ENCODE peak calls at places on chromosomes 2 and 18, in seven cellular contexts. M is K562, O is HL-60, H is prostate gland, P is GM23338, A is transverse colon, T is breast epithelium. V is an unnamed sample.
A peak's percentile ranks its signal among the peaks of the same experiment; 100 is the strongest.

GRCh38 chr2:20635698-20636584 is 15.0 kb downstream of the HS1BP3 start:
- DNase-seq in H (peak; percentile 85), O (no peak), A (peak; percentile 88), P (peak; percentile 90), T (peak; percentile 91), M (peak; percentile 85), V (no peak)

GRCh38 chr18:8706545-8706980 is 1.2 kb downstream of the MTCL1 start:
- DNase-seq in O (no peak), P (no peak), T (no peak), H (no peak), M (peak; percentile 32), A (no peak), V (no peak)

GRCh38 chr2:27773959-27774358 is 2.4 kb downstream of the MRPL33 start:
- DNase-seq in H (no peak), T (no peak), O (no peak), A (no peak), M (no peak), P (no peak), V (no peak)

GRCh38 chr2:232385660-232386489 is 7.3 kb downstream of the ALPP start:
- DNase-seq in H (peak; percentile 26), A (no peak), O (no peak), M (no peak), P (peak; percentile 72), T (no peak), V (no peak)

GRCh38 chr2:239676716-239677454 is 276.1 kb upstream of the HDAC4 start:
- DNase-seq in P (no peak), A (no peak), O (no peak), T (no peak), H (no peak), M (no peak), V (no peak)

GRCh38 chr2:230669386-230669935 is 43.2 kb upstream of the CAB39 start:
- DNase-seq in A (no peak), M (no peak), O (no peak), P (no peak), T (no peak), H (no peak), V (no peak)

GRCh38 chr2:27613985-27614384 is 14.8 kb downstream of the CCDC121 start:
- DNase-seq in A (no peak), M (no peak), P (no peak), O (no peak), T (no peak), H (peak; percentile 11), V (no peak)

GRCh38 chr2:218437969-218438368 is 19.0 kb downstream of the VIL1 start:
- DNase-seq in P (no peak), O (no peak), M (no peak), T (no peak), A (no peak), H (no peak), V (no peak)

GRCh38 chr2:63287961-63288360 is 237.3 kb downstream of the OTX1 start:
- DNase-seq in O (no peak), A (no peak), H (no peak), T (no peak), P (no peak), M (no peak), V (no peak)

GRCh38 chr2:197805598-197806316 is 1.4 kb downstream of the PLCL1 start:
- DNase-seq in H (no peak), M (no peak), P (peak; percentile 11), A (no peak), T (no peak), O (no peak), V (no peak)

GRCh38 chr2:163800889-163801498 is 65.2 kb upstream of the FIGN start:
- DNase-seq in A (no peak), P (no peak), H (no peak), M (no peak), O (no peak), T (no peak), V (no peak)

GRCh38 chr2:69013123-69013836 is at the start of gene ANTXR1:
- DNase-seq in H (peak; percentile 27), A (peak; percentile 31), O (no peak), T (no peak), M (no peak), P (peak; percentile 93), V (no peak)

GRCh38 chr2:152450176-152450575 is 115.2 kb downstream of the FMNL2 start:
- DNase-seq in H (no peak), M (no peak), T (no peak), O (no peak), P (no peak), A (no peak), V (no peak)

GRCh38 chr18:79925656-79925979 is 25.8 kb downstream of the SLC66A2 start:
- DNase-seq in T (peak; percentile 31), H (no peak), M (no peak), A (no peak), P (no peak), O (no peak), V (no peak)

GRCh38 chr18:21602302-21602592 is 1.7 kb upstream of the ESCO1 start:
- DNase-seq in M (no peak), P (no peak), T (no peak), A (no peak), O (no peak), H (no peak), V (no peak)

GRCh38 chr2:185475868-185476267 is 262.7 kb upstream of the FSIP2 start:
- DNase-seq in H (no peak), A (no peak), O (no peak), T (no peak), P (peak; percentile 42), M (no peak), V (no peak)

GRCh38 chr2:120883607-120884405 is 148.1 kb downstream of the GLI2 start:
- DNase-seq in O (no peak), H (no peak), A (no peak), M (peak; percentile 40), P (peak; percentile 67), T (no peak), V (no peak)

GRCh38 chr18:62210138-62210537 is 23.1 kb downstream of the RELCH start:
- DNase-seq in M (no peak), A (no peak), T (no peak), H (no peak), P (no peak), O (no peak), V (no peak)

GRCh38 chr2:74357627-74358026 is 14.4 kb upstream of the SLC4A5 start:
- DNase-seq in H (no peak), O (no peak), A (no peak), P (peak; percentile 19), M (no peak), T (no peak), V (no peak)

GRCh38 chr2:146370821-146371220 is 1474.0 kb upstream of the ACVR2A start:
- DNase-seq in A (no peak), H (no peak), P (no peak), O (no peak), M (no peak), T (no peak), V (no peak)

GRCh38 chr2:121137571-121137970 is 147.4 kb downstream of the TFCP2L1 start:
- DNase-seq in H (no peak), T (no peak), O (no peak), A (no peak), M (no peak), P (no peak), V (no peak)

GRCh38 chr2:219688560-219689445 is 61.4 kb downstream of the SLC4A3 start:
- DNase-seq in T (no peak), M (no peak), H (no peak), P (no peak), A (no peak), O (no peak), V (no peak)

GRCh38 chr2:219689676-219690628 is 62.5 kb downstream of the SLC4A3 start:
- DNase-seq in M (peak; percentile 59), T (no peak), P (peak; percentile 67), H (peak; percentile 44), A (peak; percentile 29), O (peak; percentile 18), V (no peak)

GRCh38 chr2:219684721-219685689 is 57.6 kb downstream of the SLC4A3 start:
- DNase-seq in M (peak; percentile 49), H (peak; percentile 89), A (peak; percentile 75), T (peak; percentile 81), O (no peak), P (peak; percentile 89), V (peak; percentile 43)

GRCh38 chr2:219687266-219687665 is 59.8 kb downstream of the SLC4A3 start:
- DNase-seq in H (no peak), T (no peak), M (no peak), P (no peak), O (no peak), A (no peak), V (no peak)

GRCh38 chr2:219687882-219688559 is 60.6 kb downstream of the SLC4A3 start:
- DNase-seq in T (no peak), H (no peak), P (peak; percentile 54), A (no peak), O (no peak), M (no peak), V (no peak)
- TF ChIP-seq POLR2AphosphoS5 in T (no peak), H (no peak), P (no peak), A (no peak), O (no peak), M (no peak), V (no peak)

GRCh38 chr2:111121873-111122630 is 1.3 kb downstream of the BCL2L11 start:
- DNase-seq in H (peak; percentile 87), M (peak; percentile 79), P (peak; percentile 93), A (peak; percentile 91), T (peak; percentile 77), O (no peak), V (no peak)
- TF ChIP-seq POLR2AphosphoS5 in H (peak; percentile 68), M (no peak), P (peak; percentile 36), A (peak; percentile 85), T (no peak), O (peak; percentile 30), V (no peak)

DNA sequence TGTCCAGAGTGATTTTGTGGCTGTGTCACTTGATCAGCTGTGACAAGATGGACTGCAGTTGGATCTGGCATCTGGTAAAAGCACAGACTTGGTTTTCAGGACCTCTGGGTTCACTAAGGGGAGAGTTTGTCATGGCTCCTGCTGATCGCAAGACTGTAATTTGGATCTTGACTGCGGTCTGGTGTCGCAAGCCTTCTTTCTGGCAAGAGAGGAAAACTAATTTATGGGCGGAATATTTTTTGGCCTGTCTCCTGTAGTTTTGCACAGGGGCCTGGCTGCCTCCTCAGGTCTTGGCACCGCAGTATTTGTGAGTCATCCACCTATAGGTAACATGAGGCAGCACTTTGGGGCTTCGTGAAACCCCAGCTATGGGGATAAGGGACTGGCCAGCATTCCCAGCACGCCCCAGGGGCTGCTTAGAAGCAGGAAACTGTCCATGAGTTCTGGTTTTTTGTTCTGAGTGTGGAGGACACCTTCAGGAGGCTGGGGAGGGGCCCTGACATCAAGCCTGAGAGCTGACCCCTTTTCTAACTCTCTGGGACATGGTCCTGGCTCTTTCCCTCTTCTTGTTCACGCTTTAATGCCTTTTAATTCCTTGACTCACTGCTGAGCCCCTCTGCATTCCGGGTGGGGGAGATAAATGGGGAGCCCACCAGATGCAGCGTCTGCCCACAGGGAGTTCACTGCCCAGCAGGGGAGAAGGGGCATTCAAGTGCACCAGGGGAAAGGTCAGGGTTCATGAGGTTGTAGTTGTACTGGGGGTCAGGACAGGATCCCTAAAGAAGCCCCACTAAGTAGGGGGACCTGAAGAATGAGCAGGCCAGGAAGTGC is 12.2 kb downstream of the SH3BP4 start:
- DNase-seq in O (no peak), T (peak; percentile 50), A (no peak), H (peak; percentile 80), M (no peak), P (no peak), V (no peak)
- TF ChIP-seq POLR2AphosphoS5 in O (no peak), T (no peak), A (no peak), H (peak; percentile 84), M (no peak), P (no peak), V (no peak)

DNA sequence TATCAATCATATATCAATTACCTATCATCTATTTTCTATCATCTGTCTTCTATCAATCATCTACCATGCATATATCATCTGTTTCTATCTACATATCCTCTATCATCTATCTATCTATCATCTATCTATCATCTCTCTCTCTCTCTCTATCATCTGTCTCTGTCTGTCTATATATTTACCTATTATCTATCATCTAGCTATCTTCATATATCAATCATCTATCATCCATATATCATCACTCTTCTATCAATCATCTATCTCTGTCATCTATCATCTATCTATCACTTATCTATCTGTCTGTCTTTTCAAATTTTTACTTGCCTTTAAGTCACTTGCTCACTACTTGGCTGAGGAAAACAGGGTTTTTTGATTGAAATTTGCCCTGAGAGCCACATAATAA is 592.3 kb downstream of the DCDC2C start:
- DNase-seq in T (no peak), A (no peak), H (no peak), P (no peak), M (no peak), O (no peak), V (no peak)
- TF ChIP-seq POLR2AphosphoS5 in T (no peak), A (no peak), H (no peak), P (no peak), M (no peak), O (no peak), V (no peak)

V was measured in Panc1.